ENCODE peak calls at places on chromosomes 16 and 17, in ten cellular contexts. B is AG09309, W is GM12865, O is cardiac muscle cell, Z is Caki2, E is tibial nerve, Y is NCI-H2171, D is T-helper 9 cell, C is MM.1S, T is cardiac fibroblast. A is an unnamed sample.

GRCh38 chr16:67555795-67556212 is 6.5 kb upstream of the CTCF start:
- DNase-seq in Y (no peak), E (no peak), C (no peak), T (peak), D (no peak), B (no peak), Z (no peak), O (peak), W (peak), A (no peak)

GRCh38 chr17:65667656-65668055 is 106.2 kb upstream of the AXIN2 start:
- DNase-seq in E (no peak), C (no peak), O (no peak), T (no peak), B (no peak), W (no peak), D (no peak), Z (no peak), Y (no peak), A (no peak)

GRCh38 chr17:78174332-78174869 is 6.0 kb downstream of the SYNGR2 start:
- DNase-seq in Z (no peak), E (peak), Y (no peak), T (no peak), D (no peak), W (peak), B (no peak), C (peak), O (no peak), A (no peak)

GRCh38 chr17:49955157-49955556 is 13.8 kb upstream of the DLX4 start:
- DNase-seq in C (no peak), Z (no peak), W (no peak), O (no peak), Y (no peak), B (no peak), D (no peak), T (no peak), E (no peak), A (no peak)

GRCh38 chr16:48720266-48720665 is 110.3 kb upstream of the N4BP1 start:
- DNase-seq in C (peak), Z (peak), D (no peak), W (peak), B (no peak), T (peak), E (no peak), Y (no peak), O (no peak), A (no peak)

GRCh38 chr17:17855976-17856375 is 19.2 kb upstream of the SREBF1 start:
- DNase-seq in Y (no peak), E (no peak), O (no peak), W (no peak), Z (no peak), D (no peak), C (no peak), B (no peak), T (no peak), A (no peak)

GRCh38 chr17:77769762-77770161 is 188.7 kb upstream of the TNRC6C start:
- DNase-seq in Y (no peak), D (no peak), B (no peak), T (no peak), Z (no peak), W (no peak), C (no peak), O (no peak), E (no peak), A (no peak)

GRCh38 chr17:50817142-50817751 is 18.1 kb upstream of the WFIKKN2 start:
- DNase-seq in Z (no peak), T (peak), B (no peak), D (peak), O (peak), W (peak), E (peak), C (peak), Y (no peak), A (peak)

GRCh38 chr17:42675984-42676423 is 790 bp downstream of the PLEKHH3 start:
- DNase-seq in C (peak), Z (peak), E (no peak), Y (no peak), W (peak), D (no peak), B (no peak), T (peak), O (peak), A (no peak)

GRCh38 chr16:28218109-28218508 is 6.3 kb upstream of the XPO6 start:
- DNase-seq in E (no peak), T (peak), C (peak), W (peak), O (peak), B (peak), D (peak), Z (no peak), Y (no peak), A (peak)

GRCh38 chr16:71360378-71360777 is 1.9 kb downstream of the CALB2 start:
- DNase-seq in Z (peak), C (no peak), B (peak), W (no peak), T (peak), Y (no peak), D (no peak), O (peak), E (no peak), A (no peak)